ENCODE peak calls at places on chromosomes 16 and 17, in four cellular contexts. One of them, this sample, is unnamed.
A peak's percentile ranks its signal among the peaks of the same experiment; 100 is the strongest.

GRCh38 chr16:24070851-24071250 is 185.3 kb upstream of the CACNG3 start:
- DNase-seq in mammary epithelial cell: peak; percentile 20
- DNase-seq in upper lobe of left lung: no peak
- DNase-seq in IMR-90: peak; percentile 22
- DNase-seq in this sample: peak; percentile 53

GRCh38 chr17:78241277-78242023 is 10.0 kb downstream of the TMEM235 start:
- DNase-seq in mammary epithelial cell: peak; percentile 24
- DNase-seq in upper lobe of left lung: no peak
- DNase-seq in IMR-90: peak; percentile 47
- DNase-seq in this sample: peak; percentile 14

GRCh38 chr16:30065943-30066881 is 652 bp downstream of the ALDOA start:
- DNase-seq in mammary epithelial cell: peak; percentile 71
- DNase-seq in upper lobe of left lung: peak; percentile 69
- DNase-seq in IMR-90: peak; percentile 70
- DNase-seq in this sample: peak; percentile 43

GRCh38 chr16:20074089-20074956 is 633 bp upstream of the GPR139 start:
- DNase-seq in mammary epithelial cell: no peak
- DNase-seq in upper lobe of left lung: no peak
- DNase-seq in IMR-90: no peak
- DNase-seq in this sample: no peak

GRCh38 chr16:16076400-16076901 is 127.0 kb downstream of the ABCC1 start:
- DNase-seq in mammary epithelial cell: no peak
- DNase-seq in upper lobe of left lung: no peak
- DNase-seq in IMR-90: no peak
- DNase-seq in this sample: no peak

GRCh38 chr17:63984651-63985386 is 12.1 kb upstream of the SCN4A start:
- DNase-seq in mammary epithelial cell: peak; percentile 84
- DNase-seq in upper lobe of left lung: peak; percentile 54
- DNase-seq in IMR-90: peak; percentile 91
- DNase-seq in this sample: peak; percentile 68

GRCh38 chr16:13510425-13511151 is 409.4 kb upstream of the ERCC4 start:
- DNase-seq in mammary epithelial cell: no peak
- DNase-seq in upper lobe of left lung: no peak
- DNase-seq in IMR-90: no peak
- DNase-seq in this sample: no peak

GRCh38 chr16:9823510-9823909 is 358.7 kb downstream of the GRIN2A start:
- DNase-seq in mammary epithelial cell: no peak
- DNase-seq in upper lobe of left lung: no peak
- DNase-seq in IMR-90: no peak
- DNase-seq in this sample: no peak

GRCh38 chr16:4931381-4931780 is 5.6 kb downstream of the PPL start:
- DNase-seq in mammary epithelial cell: no peak
- DNase-seq in upper lobe of left lung: no peak
- DNase-seq in IMR-90: no peak
- DNase-seq in this sample: no peak

GRCh38 chr16:84183911-84184310 is 2.9 kb downstream of the TAF1C start:
- DNase-seq in mammary epithelial cell: no peak
- DNase-seq in upper lobe of left lung: no peak
- DNase-seq in IMR-90: no peak
- DNase-seq in this sample: no peak

GRCh38 chr17:4899341-4900230 is at the start of gene C17orf107:
- DNase-seq in mammary epithelial cell: no peak
- DNase-seq in upper lobe of left lung: peak; percentile 94
- DNase-seq in IMR-90: peak; percentile 79
- DNase-seq in this sample: peak; percentile 77

GRCh38 chr16:84955427-84955826 is 55.9 kb downstream of the ZDHHC7 start:
- DNase-seq in mammary epithelial cell: no peak
- DNase-seq in upper lobe of left lung: no peak
- DNase-seq in IMR-90: no peak
- DNase-seq in this sample: peak; percentile 29

GRCh38 chr17:56777859-56778258 is 55.9 kb downstream of the C17orf67 start:
- DNase-seq in mammary epithelial cell: no peak
- DNase-seq in upper lobe of left lung: no peak
- DNase-seq in IMR-90: peak; percentile 81
- DNase-seq in this sample: no peak

GRCh38 chr17:64732336-64733006 is 70.4 kb upstream of the SMURF2 start:
- DNase-seq in mammary epithelial cell: no peak
- DNase-seq in upper lobe of left lung: no peak
- DNase-seq in IMR-90: peak; percentile 81
- DNase-seq in this sample: no peak

GRCh38 chr16:73020409-73020884 is 27.5 kb downstream of the ZFHX3 start:
- DNase-seq in mammary epithelial cell: peak; percentile 78
- DNase-seq in upper lobe of left lung: peak; percentile 40
- DNase-seq in IMR-90: peak; percentile 92
- DNase-seq in this sample: peak; percentile 80

GRCh38 chr16:53509906-53510703 is 7.1 kb upstream of the AKTIP start:
- DNase-seq in mammary epithelial cell: peak; percentile 39
- DNase-seq in upper lobe of left lung: peak; percentile 83
- DNase-seq in IMR-90: peak; percentile 62
- DNase-seq in this sample: peak; percentile 77

GRCh38 chr16:30951193-30951592 is 2.3 kb downstream of the ORAI3 start:
- DNase-seq in mammary epithelial cell: no peak
- DNase-seq in upper lobe of left lung: no peak
- DNase-seq in IMR-90: no peak
- DNase-seq in this sample: no peak

GRCh38 chr17:57701121-57701520 is 44.0 kb downstream of the CCDC182 start:
- DNase-seq in mammary epithelial cell: no peak
- DNase-seq in upper lobe of left lung: no peak
- DNase-seq in IMR-90: no peak
- DNase-seq in this sample: no peak

GRCh38 chr17:44345497-44346026 is 460 bp downstream of the GRN start:
- DNase-seq in mammary epithelial cell: peak; percentile 62
- DNase-seq in upper lobe of left lung: peak; percentile 81
- DNase-seq in IMR-90: peak; percentile 59
- DNase-seq in this sample: peak; percentile 58

GRCh38 chr16:83923581-83924365 is 24.9 kb downstream of the MLYCD start:
- DNase-seq in mammary epithelial cell: no peak
- DNase-seq in upper lobe of left lung: no peak
- DNase-seq in IMR-90: no peak
- DNase-seq in this sample: no peak

GRCh38 chr16:74896389-74897370 is 88.2 kb downstream of the WDR59 start:
- DNase-seq in mammary epithelial cell: peak; percentile 62
- DNase-seq in upper lobe of left lung: no peak
- DNase-seq in IMR-90: peak; percentile 62
- DNase-seq in this sample: peak; percentile 25

GRCh38 chr17:17344507-17345293 is 41.5 kb downstream of the NT5M start:
- DNase-seq in mammary epithelial cell: no peak
- DNase-seq in upper lobe of left lung: no peak
- DNase-seq in IMR-90: no peak
- DNase-seq in this sample: no peak

GRCh38 chr16:84117482-84117843 is 721 bp upstream of the MBTPS1 start:
- DNase-seq in mammary epithelial cell: no peak
- DNase-seq in upper lobe of left lung: no peak
- DNase-seq in IMR-90: peak; percentile 31
- DNase-seq in this sample: peak; percentile 45

GRCh38 chr17:67238976-67239375 is 6.0 kb downstream of the HELZ start:
- DNase-seq in mammary epithelial cell: no peak
- DNase-seq in upper lobe of left lung: no peak
- DNase-seq in IMR-90: peak; percentile 48
- DNase-seq in this sample: no peak

GRCh38 chr17:50457621-50458020 is 11.1 kb downstream of the CHAD start:
- DNase-seq in mammary epithelial cell: no peak
- DNase-seq in upper lobe of left lung: no peak
- DNase-seq in IMR-90: no peak
- DNase-seq in this sample: no peak

GRCh38 chr16:68366062-68366461 is 55.2 kb downstream of the PRMT7 start:
- DNase-seq in mammary epithelial cell: no peak
- DNase-seq in upper lobe of left lung: no peak
- DNase-seq in IMR-90: no peak
- DNase-seq in this sample: no peak

GRCh38 chr17:21066394-21066793 is 23.6 kb upstream of the USP22 start:
- DNase-seq in mammary epithelial cell: no peak
- DNase-seq in upper lobe of left lung: no peak
- DNase-seq in IMR-90: no peak
- DNase-seq in this sample: no peak

GRCh38 chr16:84647830-84648594 is at the start of gene KLHL36:
- DNase-seq in mammary epithelial cell: no peak
- DNase-seq in upper lobe of left lung: peak; percentile 68
- DNase-seq in IMR-90: no peak
- DNase-seq in this sample: peak; percentile 40

GRCh38 chr16:14057878-14058382 is 13.2 kb upstream of the MRTFB start:
- DNase-seq in mammary epithelial cell: no peak
- DNase-seq in upper lobe of left lung: no peak
- DNase-seq in IMR-90: no peak
- DNase-seq in this sample: no peak

GRCh38 chr16:2090819-2091721 is 43.3 kb downstream of the TSC2 start:
- DNase-seq in mammary epithelial cell: no peak
- DNase-seq in upper lobe of left lung: peak; percentile 89
- DNase-seq in IMR-90: no peak
- DNase-seq in this sample: peak; percentile 92

GRCh38 chr17:28747046-28747691 is 3.4 kb downstream of the TRAF4 start:
- DNase-seq in mammary epithelial cell: peak; percentile 71
- DNase-seq in upper lobe of left lung: peak; percentile 91
- DNase-seq in IMR-90: no peak
- DNase-seq in this sample: peak; percentile 88

GRCh38 chr16:1773703-1774455 is 945 bp upstream of the MRPS34 start:
- DNase-seq in mammary epithelial cell: peak; percentile 56
- DNase-seq in upper lobe of left lung: peak; percentile 51
- DNase-seq in IMR-90: peak; percentile 24
- DNase-seq in this sample: peak; percentile 31

GRCh38 chr17:32161506-32162365 is 19.4 kb downstream of the RHOT1 start:
- DNase-seq in mammary epithelial cell: peak; percentile 83
- DNase-seq in upper lobe of left lung: no peak
- DNase-seq in IMR-90: peak; percentile 93
- DNase-seq in this sample: peak; percentile 77

GRCh38 chr17:15380447-15380846 is 39.0 kb upstream of the TEKT3 start:
- DNase-seq in mammary epithelial cell: no peak
- DNase-seq in upper lobe of left lung: no peak
- DNase-seq in IMR-90: no peak
- DNase-seq in this sample: no peak

GRCh38 chr17:83085103-83085502 is 5.7 kb downstream of the METRNL start:
- DNase-seq in mammary epithelial cell: no peak
- DNase-seq in upper lobe of left lung: no peak
- DNase-seq in IMR-90: no peak
- DNase-seq in this sample: no peak

GRCh38 chr17:83085526-83086196 is 6.3 kb downstream of the METRNL start:
- DNase-seq in mammary epithelial cell: no peak
- DNase-seq in upper lobe of left lung: no peak
- DNase-seq in IMR-90: no peak
- DNase-seq in this sample: no peak

GRCh38 chr17:83083368-83084201 is 4.2 kb downstream of the METRNL start:
- DNase-seq in mammary epithelial cell: peak; percentile 80
- DNase-seq in upper lobe of left lung: no peak
- DNase-seq in IMR-90: peak; percentile 99
- DNase-seq in this sample: peak; percentile 56

GRCh38 chr17:83084214-83084613 is 4.8 kb downstream of the METRNL start:
- DNase-seq in mammary epithelial cell: no peak
- DNase-seq in upper lobe of left lung: no peak
- DNase-seq in IMR-90: no peak
- DNase-seq in this sample: no peak

DNA sequence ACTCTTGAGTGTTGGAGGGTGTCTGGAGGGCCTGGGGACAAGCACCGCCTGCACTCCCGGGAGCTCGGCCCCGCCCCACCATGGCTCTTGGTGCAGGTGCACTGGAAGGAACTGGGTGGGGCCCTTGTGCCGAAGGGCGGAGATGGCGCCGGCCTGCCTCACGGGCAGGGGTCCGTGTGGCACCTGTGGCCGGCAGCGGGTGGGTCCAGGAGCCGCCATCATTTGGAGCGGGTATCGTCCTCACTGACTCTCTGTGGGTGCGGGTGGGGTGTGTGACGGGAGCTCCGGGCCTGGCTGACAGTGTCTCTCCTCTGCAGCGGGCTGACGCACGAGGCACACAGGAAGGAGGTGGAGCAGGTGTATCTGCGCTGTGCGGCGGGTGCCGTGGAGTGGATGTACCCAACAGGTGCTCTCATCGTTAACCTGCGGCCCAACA is 5.2 kb downstream of the METRNL start:
- DNase-seq in mammary epithelial cell: no peak
- DNase-seq in upper lobe of left lung: peak; percentile 90
- DNase-seq in IMR-90: no peak
- DNase-seq in this sample: peak; percentile 91
- H3K27ac ChIP-seq in mammary epithelial cell: no peak overlapping the region
- H3K27ac ChIP-seq in upper lobe of left lung: peak overlapping the region; percentile 90
- H3K27ac ChIP-seq in IMR-90: peak overlapping the region; percentile 54
- H3K27ac ChIP-seq in this sample: peak overlapping the region; percentile 93

GRCh38 chr17:18916816-18917496 is 35.0 kb upstream of the SLC5A10 start:
- DNase-seq in mammary epithelial cell: no peak
- DNase-seq in upper lobe of left lung: no peak
- DNase-seq in IMR-90: peak; percentile 45
- DNase-seq in this sample: no peak
- H3K27ac ChIP-seq in mammary epithelial cell: no peak overlapping the region
- H3K27ac ChIP-seq in upper lobe of left lung: no peak overlapping the region
- H3K27ac ChIP-seq in IMR-90: no peak overlapping the region
- H3K27ac ChIP-seq in this sample: no peak overlapping the region

DNA sequence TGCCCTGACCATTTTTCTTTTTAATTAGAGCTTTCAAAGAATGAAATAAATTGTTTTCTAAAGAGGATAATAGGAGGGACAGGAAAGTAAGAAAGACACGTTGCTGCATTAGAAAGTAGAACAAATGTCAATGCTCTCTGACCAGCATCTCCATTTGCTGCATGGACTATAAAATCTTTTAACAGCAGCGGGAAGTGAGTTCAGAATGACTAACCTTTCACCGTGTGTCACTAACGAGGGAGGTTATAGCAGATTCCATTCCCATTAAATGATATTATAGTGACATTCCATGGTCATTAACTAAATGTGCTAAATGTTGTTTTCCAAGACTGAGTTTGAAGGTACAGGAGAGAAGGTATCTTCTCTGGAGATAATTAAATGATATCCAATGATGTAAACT is 127.0 kb upstream of the HS3ST3A1 start:
- DNase-seq in mammary epithelial cell: peak; percentile 20
- DNase-seq in upper lobe of left lung: no peak
- DNase-seq in IMR-90: peak; percentile 42
- DNase-seq in this sample: no peak
- H3K27ac ChIP-seq in mammary epithelial cell: no peak overlapping the region
- H3K27ac ChIP-seq in upper lobe of left lung: no peak overlapping the region
- H3K27ac ChIP-seq in IMR-90: no peak overlapping the region
- H3K27ac ChIP-seq in this sample: no peak overlapping the region

GRCh38 chr17:39618252-39618913 is 8.4 kb upstream of the PPP1R1B start:
- DNase-seq in mammary epithelial cell: peak; percentile 19
- DNase-seq in upper lobe of left lung: no peak
- DNase-seq in IMR-90: no peak
- DNase-seq in this sample: peak; percentile 36
- H3K27ac ChIP-seq in mammary epithelial cell: no peak overlapping the region
- H3K27ac ChIP-seq in upper lobe of left lung: peak overlapping the region; percentile 39
- H3K27ac ChIP-seq in IMR-90: no peak overlapping the region
- H3K27ac ChIP-seq in this sample: no peak overlapping the region

GRCh38 chr17:74879308-74879707 is 6.5 kb upstream of the FDXR start:
- DNase-seq in mammary epithelial cell: no peak
- DNase-seq in upper lobe of left lung: no peak
- DNase-seq in IMR-90: no peak
- DNase-seq in this sample: no peak

GRCh38 chr17:74881073-74881472 is 8.3 kb upstream of the FDXR start:
- DNase-seq in mammary epithelial cell: no peak
- DNase-seq in upper lobe of left lung: no peak
- DNase-seq in IMR-90: no peak
- DNase-seq in this sample: no peak

GRCh38 chr17:74877592-74878543 is 5.1 kb upstream of the FDXR start:
- DNase-seq in mammary epithelial cell: peak; percentile 71
- DNase-seq in upper lobe of left lung: peak; percentile 34
- DNase-seq in IMR-90: no peak
- DNase-seq in this sample: peak; percentile 88

GRCh38 chr17:74875970-74876593 is 3.3 kb upstream of the FDXR start:
- DNase-seq in mammary epithelial cell: no peak
- DNase-seq in upper lobe of left lung: no peak
- DNase-seq in IMR-90: no peak
- DNase-seq in this sample: no peak

GRCh38 chr17:74878658-74879057 is 5.9 kb upstream of the FDXR start:
- DNase-seq in mammary epithelial cell: no peak
- DNase-seq in upper lobe of left lung: no peak
- DNase-seq in IMR-90: no peak
- DNase-seq in this sample: no peak
- H3K27ac ChIP-seq in mammary epithelial cell: no peak overlapping the region
- H3K27ac ChIP-seq in upper lobe of left lung: no peak overlapping the region
- H3K27ac ChIP-seq in IMR-90: no peak overlapping the region
- H3K27ac ChIP-seq in this sample: no peak overlapping the region

This sample was measured in small intestine.